ENCODE peak calls at places on chromosomes 7 and 10, in six cellular contexts. C is KBM-7; R is breast epithelium; E is endodermal cell; Q is stimulated activated CD8-positive, alpha-beta memory T cell treated with anti-CD3 and anti-CD28 coated beads, Interleukin-7, amount 100 ng/mL, for 24 hours; S is AG09319. P is an unnamed sample.
A peak's percentile ranks its signal among the peaks of the same experiment; 100 is the strongest.

GRCh38 chr7:155733582-155734444 is 78.5 kb downstream of the SHH start:
- DNase-seq in C (peak; percentile 49), R (no peak), E (no peak), Q (no peak), S (no peak), P (no peak)

GRCh38 chr10:46546591-46547330 is 9.7 kb downstream of the GPRIN2 start:
- DNase-seq in C (no peak), R (peak; percentile 61), E (peak; percentile 57), Q (no peak), S (no peak), P (peak; percentile 58)

GRCh38 chr10:59672150-59672875 is 37.3 kb downstream of the SLC16A9 start:
- DNase-seq in C (no peak), R (no peak), E (no peak), Q (no peak), S (no peak), P (no peak)

GRCh38 chr10:96719205-96719604 is 1.1 kb downstream of the PIK3AP1 start:
- DNase-seq in C (no peak), R (no peak), E (no peak), Q (no peak), S (no peak), P (no peak)

GRCh38 chr7:94823952-94824351 is 83.4 kb upstream of the PPP1R9A start:
- DNase-seq in C (no peak), R (no peak), E (no peak), Q (no peak), S (peak; percentile 1), P (no peak)

GRCh38 chr10:102644066-102644645 is at the start of gene TRIM8:
- DNase-seq in C (peak; percentile 49), R (no peak), E (peak; percentile 82), Q (peak; percentile 31), S (no peak), P (peak; percentile 61)

GRCh38 chr7:6637544-6638229 is 569 bp downstream of the ZNF316 start:
- DNase-seq in C (peak; percentile 74), R (no peak), E (peak; percentile 78), Q (peak; percentile 33), S (no peak), P (peak; percentile 18)

GRCh38 chr10:76651148-76651547 is 986.5 kb downstream of the KCNMA1 start:
- DNase-seq in C (no peak), R (no peak), E (no peak), Q (no peak), S (no peak), P (no peak)

GRCh38 chr7:104950754-104951153 is 63.3 kb upstream of the KMT2E start:
- DNase-seq in C (no peak), R (no peak), E (no peak), Q (no peak), S (no peak), P (no peak)

GRCh38 chr7:137661634-137662033 is 185.1 kb downstream of the DGKI start:
- DNase-seq in C (no peak), R (no peak), E (peak; percentile 76), Q (no peak), S (no peak), P (no peak)

GRCh38 chr10:19592276-19592675 is 224.0 kb upstream of the PLXDC2 start:
- DNase-seq in C (no peak), R (no peak), E (no peak), Q (no peak), S (no peak), P (peak; percentile 8)

GRCh38 chr7:117427258-117427701 is at the start of gene ASZ1:
- DNase-seq in C (no peak), R (no peak), E (no peak), Q (no peak), S (no peak), P (no peak)

GRCh38 chr10:121926669-121927360 is 1.0 kb downstream of the ATE1 start:
- DNase-seq in C (no peak), R (no peak), E (no peak), Q (no peak), S (no peak), P (no peak)

GRCh38 chr10:130662775-130663174 is 526.6 kb downstream of the GLRX3 start:
- DNase-seq in C (no peak), R (no peak), E (no peak), Q (no peak), S (no peak), P (no peak)

GRCh38 chr10:34768261-34768971 is 46.7 kb downstream of the PARD3 start:
- DNase-seq in C (no peak), R (peak; percentile 81), E (peak; percentile 70), Q (no peak), S (peak; percentile 40), P (peak; percentile 83)

GRCh38 chr10:13717936-13718772 is 131.4 kb downstream of the PRPF18 start:
- DNase-seq in C (peak; percentile 79), R (peak; percentile 83), E (peak; percentile 54), Q (no peak), S (peak; percentile 64), P (peak; percentile 86)

GRCh38 chr10:32995751-32996150 is 37.7 kb upstream of the ITGB1 start:
- DNase-seq in C (no peak), R (no peak), E (peak; percentile 71), Q (no peak), S (no peak), P (no peak)

GRCh38 chr7:148723846-148724245 is 25.1 kb downstream of the CUL1 start:
- DNase-seq in C (no peak), R (no peak), E (no peak), Q (no peak), S (no peak), P (no peak)

GRCh38 chr10:129962092-129962494 is 2.0 kb downstream of the EBF3 start:
- DNase-seq in C (peak; percentile 14), R (no peak), E (peak; percentile 68), Q (no peak), S (no peak), P (no peak)

GRCh38 chr10:88379575-88379974 is 203.5 kb downstream of the RNLS start:
- DNase-seq in C (no peak), R (no peak), E (no peak), Q (no peak), S (no peak), P (no peak)

GRCh38 chr7:26393855-26394254 is 102.2 kb downstream of the SNX10 start:
- DNase-seq in C (no peak), R (no peak), E (no peak), Q (no peak), S (no peak), P (no peak)

GRCh38 chr7:5210751-5211338 is 20.8 kb downstream of the WIPI2 start:
- DNase-seq in C (no peak), R (no peak), E (no peak), Q (no peak), S (no peak), P (no peak)

GRCh38 chr7:90250601-90251303 is 5.8 kb downstream of the CFAP69 start:
- DNase-seq in C (no peak), R (no peak), E (no peak), Q (no peak), S (peak; percentile 60), P (no peak)

GRCh38 chr7:106071356-106071998 is 40.6 kb downstream of the SYPL1 start:
- DNase-seq in C (peak; percentile 94), R (peak; percentile 73), E (peak; percentile 85), Q (no peak), S (no peak), P (no peak)

GRCh38 chr7:45138433-45139267 is 18.9 kb upstream of the RAMP3 start:
- DNase-seq in C (peak; percentile 43), R (no peak), E (no peak), Q (no peak), S (no peak), P (no peak)

GRCh38 chr10:102542800-102543418 is 39.1 kb downstream of the SUFU start:
- DNase-seq in C (no peak), R (no peak), E (peak; percentile 30), Q (no peak), S (no peak), P (no peak)

GRCh38 chr7:149473251-149473650 is 12.4 kb upstream of the ZNF777 start:
- DNase-seq in C (no peak), R (no peak), E (no peak), Q (no peak), S (no peak), P (no peak)

GRCh38 chr10:80464557-80465466 is 10.7 kb downstream of the TSPAN14 start:
- DNase-seq in C (no peak), R (no peak), E (peak; percentile 94), Q (no peak), S (no peak), P (peak; percentile 52)

GRCh38 chr10:16361086-16361485 is 75.7 kb upstream of the PTER start:
- DNase-seq in C (no peak), R (no peak), E (no peak), Q (no peak), S (no peak), P (no peak)

GRCh38 chr7:30708983-30709382 is 26.7 kb upstream of the CRHR2 start:
- DNase-seq in C (no peak), R (no peak), E (no peak), Q (no peak), S (peak; percentile 1), P (peak; percentile 14)

GRCh38 chr7:144526912-144527610 is 123.6 kb upstream of the NOBOX start:
- DNase-seq in C (no peak), R (no peak), E (no peak), Q (no peak), S (no peak), P (no peak)

GRCh38 chr7:144468990-144469732 is 65.7 kb upstream of the NOBOX start:
- DNase-seq in C (no peak), R (no peak), E (no peak), Q (no peak), S (no peak), P (no peak)

GRCh38 chr7:148501707-148502139 is 88.8 kb upstream of the C7orf33 start:
- DNase-seq in C (no peak), R (no peak), E (peak; percentile 83), Q (no peak), S (no peak), P (no peak)

GRCh38 chr7:16812542-16813231 is 7.9 kb upstream of the AGR2 start:
- DNase-seq in C (no peak), R (no peak), E (no peak), Q (no peak), S (no peak), P (no peak)

GRCh38 chr10:33410096-33410859 is 75.8 kb upstream of the NRP1 start:
- DNase-seq in C (no peak), R (no peak), E (no peak), Q (no peak), S (no peak), P (no peak)

GRCh38 chr10:47456096-47456485 is 27.8 kb downstream of the ANXA8 start:
- DNase-seq in C (no peak), R (no peak), E (peak; percentile 39), Q (no peak), S (no peak), P (no peak)

GRCh38 chr10:123743441-123744225 is 77.5 kb downstream of the GPR26 start:
- DNase-seq in C (no peak), R (peak; percentile 79), E (no peak), Q (no peak), S (peak; percentile 19), P (peak; percentile 11)

GRCh38 chr7:127817466-127817865 is 165.5 kb downstream of the SND1 start:
- DNase-seq in C (no peak), R (no peak), E (no peak), Q (no peak), S (no peak), P (no peak)

P was measured in body of pancreas.